ENCODE peak calls at places on chromosome 17, in five cellular contexts. G is CD4-positive, CD25-positive, alpha-beta regulatory T cell; I is esophagus muscularis mucosa; H is cardiac muscle cell; S is left ventricle myocardium inferior. T is an unnamed sample.
A peak's percentile ranks its signal among the peaks of the same experiment; 100 is the strongest.

GRCh38 chr17:19781488-19782458 is 33.7 kb upstream of the ALDH3A1 start:
- DNase-seq in G (no peak), S (no peak), H (no peak), I (no peak), T (no peak)

GRCh38 chr17:13337864-13338371 is 263.8 kb downstream of the HS3ST3A1 start:
- DNase-seq in S (no peak), I (no peak), H (peak; percentile 81), G (no peak), T (no peak)

GRCh38 chr17:32936157-32936893 is 8.4 kb downstream of the TMEM98 start:
- DNase-seq in G (no peak), S (no peak), I (no peak), H (no peak), T (no peak)

GRCh38 chr17:75552847-75553552 is 27.5 kb downstream of the LLGL2 start:
- DNase-seq in S (no peak), I (no peak), G (no peak), H (peak; percentile 50), T (no peak)

GRCh38 chr17:42686520-42687137 is 4.3 kb downstream of the CNTNAP1 start:
- DNase-seq in G (no peak), I (no peak), S (no peak), H (no peak), T (no peak)

GRCh38 chr17:60087882-60088669 is 9.4 kb upstream of the HEATR6 start:
- DNase-seq in G (no peak), H (peak; percentile 63), I (no peak), S (no peak), T (no peak)

GRCh38 chr17:44733753-44734152 is 25.0 kb upstream of the ADAM11 start:
- DNase-seq in H (peak; percentile 9), S (no peak), I (no peak), G (no peak), T (no peak)

GRCh38 chr17:29007456-29008455 is 1.9 kb upstream of the SEZ6 start:
- DNase-seq in H (peak; percentile 53), I (no peak), G (no peak), S (no peak), T (no peak)

GRCh38 chr17:79051306-79051705 is 23.3 kb upstream of the ENGASE start:
- DNase-seq in S (no peak), H (no peak), I (no peak), G (no peak), T (no peak)

GRCh38 chr17:80474231-80474932 is 2.0 kb downstream of the NPTX1 start:
- DNase-seq in G (no peak), S (no peak), I (no peak), H (peak; percentile 21), T (no peak)

GRCh38 chr17:64355536-64356303 is 34.9 kb downstream of the PECAM1 start:
- DNase-seq in H (peak; percentile 42), G (no peak), I (no peak), S (no peak), T (no peak)

GRCh38 chr17:60524463-60525346 is 1.3 kb downstream of the APPBP2 start:
- DNase-seq in G (no peak), I (peak; percentile 0), H (peak; percentile 43), S (no peak), T (no peak)

GRCh38 chr17:31496601-31497000 is 105.1 kb downstream of the RAB11FIP4 start:
- DNase-seq in S (no peak), G (no peak), I (no peak), H (no peak), T (no peak)

GRCh38 chr17:57092171-57092570 is 7.1 kb downstream of the AKAP1 start:
- DNase-seq in H (peak; percentile 58), I (no peak), G (no peak), S (no peak), T (no peak)

GRCh38 chr17:78214706-78215061 is 631 bp downstream of the BIRC5 start:
- DNase-seq in H (no peak), S (no peak), G (no peak), I (no peak), T (no peak)

GRCh38 chr17:42363767-42364585 is 24.3 kb downstream of the STAT3 start:
- DNase-seq in G (no peak), S (no peak), H (peak; percentile 74), I (no peak), T (no peak)

GRCh38 chr17:43200127-43200526 is 11.5 kb upstream of the TMEM106A start:
- DNase-seq in I (no peak), G (no peak), S (no peak), H (peak; percentile 21), T (no peak)

GRCh38 chr17:45228985-45229517 is 7.4 kb downstream of the FMNL1 start:
- DNase-seq in G (peak; percentile 77), I (peak; percentile 95), S (peak; percentile 89), H (peak; percentile 97), T (peak; percentile 83)

GRCh38 chr17:71760062-71760720 is 360.6 kb upstream of the SOX9 start:
- DNase-seq in H (no peak), I (no peak), G (no peak), S (no peak), T (no peak)

GRCh38 chr17:2972749-2973148 is 90.7 kb downstream of the OR1D5 start:
- DNase-seq in S (no peak), G (no peak), I (no peak), H (no peak), T (no peak)

GRCh38 chr17:21545051-21545450 is 147.3 kb upstream of the KCNJ18 start:
- DNase-seq in I (no peak), G (no peak), S (no peak), H (no peak), T (no peak)

GRCh38 chr17:35890774-35891155 is 10.6 kb upstream of the CCL5 start:
- DNase-seq in S (no peak), I (no peak), H (no peak), G (no peak), T (peak; percentile 82)

GRCh38 chr17:80845863-80846671 is 145.6 kb upstream of the CHMP6 start:
- DNase-seq in G (no peak), S (no peak), I (no peak), H (no peak), T (no peak)

GRCh38 chr17:34980353-34980680 is at the start of gene LIG3:
- DNase-seq in S (peak; percentile 94), H (peak; percentile 96), I (peak; percentile 98), G (peak; percentile 90), T (peak; percentile 91)

DNA sequence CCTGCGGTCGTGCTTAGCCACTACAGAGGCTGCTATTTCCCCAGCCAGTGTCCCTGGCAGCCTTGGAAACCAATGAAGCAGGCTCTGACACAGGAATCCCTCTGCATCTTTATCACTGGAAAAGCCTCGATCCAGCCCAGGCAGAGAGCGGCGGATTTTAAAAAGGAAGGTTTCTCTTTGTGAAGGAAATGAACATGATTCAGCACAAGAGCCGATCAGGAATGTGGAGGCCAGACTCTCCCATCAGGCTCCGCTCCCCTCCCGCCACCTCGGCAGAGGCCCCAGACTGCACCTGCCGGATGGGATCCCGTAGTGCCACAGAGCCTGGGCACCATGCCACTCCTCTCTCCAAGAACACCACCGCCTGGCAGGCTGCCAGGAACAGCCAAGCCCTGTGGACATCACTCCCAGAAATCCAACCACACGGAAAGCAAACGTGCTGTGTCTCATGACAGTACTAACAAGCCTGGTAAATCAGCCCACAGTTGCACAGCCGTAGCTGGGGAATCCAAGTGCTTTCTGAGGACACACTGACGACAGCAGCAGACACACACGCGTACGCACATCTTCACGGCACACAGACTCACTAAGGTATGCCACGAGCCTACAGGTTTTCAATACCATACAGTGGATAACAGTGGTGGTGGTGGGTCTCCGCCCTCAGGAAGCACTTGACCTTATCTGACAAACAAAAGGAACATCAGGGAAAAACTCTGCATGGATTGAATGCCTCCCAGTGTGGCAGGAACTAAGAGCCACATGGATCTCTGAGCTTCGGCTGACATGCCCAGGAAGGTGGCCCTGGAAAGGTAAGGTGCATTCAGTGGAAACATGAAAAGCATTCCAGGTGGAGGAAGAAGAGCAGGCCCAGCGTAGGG is 5.4 kb downstream of the LRRC75A start:
- DNase-seq in G (no peak), I (no peak), H (peak; percentile 76), S (peak; percentile 77), T (no peak)
- H3K4me3 ChIP-seq in G (no peak overlapping the region), I (peak overlapping the region; percentile 22), H (no peak overlapping the region), S (peak overlapping the region; percentile 44), T (no peak overlapping the region)

GRCh38 chr17:39794249-39794970 is 56.7 kb downstream of the GRB7 start:
- DNase-seq in G (no peak), S (no peak), I (no peak), H (no peak), T (peak; percentile 38)
- H3K4me1 ChIP-seq in G (peaks cover 64% of the 10 kb centered on the region), S (no peaks in the 10 kb centered on the region), I (no peaks in the 10 kb centered on the region), H (peaks cover 6% of the 10 kb centered on the region), T (peaks cover 72% of the 10 kb centered on the region)

DNA sequence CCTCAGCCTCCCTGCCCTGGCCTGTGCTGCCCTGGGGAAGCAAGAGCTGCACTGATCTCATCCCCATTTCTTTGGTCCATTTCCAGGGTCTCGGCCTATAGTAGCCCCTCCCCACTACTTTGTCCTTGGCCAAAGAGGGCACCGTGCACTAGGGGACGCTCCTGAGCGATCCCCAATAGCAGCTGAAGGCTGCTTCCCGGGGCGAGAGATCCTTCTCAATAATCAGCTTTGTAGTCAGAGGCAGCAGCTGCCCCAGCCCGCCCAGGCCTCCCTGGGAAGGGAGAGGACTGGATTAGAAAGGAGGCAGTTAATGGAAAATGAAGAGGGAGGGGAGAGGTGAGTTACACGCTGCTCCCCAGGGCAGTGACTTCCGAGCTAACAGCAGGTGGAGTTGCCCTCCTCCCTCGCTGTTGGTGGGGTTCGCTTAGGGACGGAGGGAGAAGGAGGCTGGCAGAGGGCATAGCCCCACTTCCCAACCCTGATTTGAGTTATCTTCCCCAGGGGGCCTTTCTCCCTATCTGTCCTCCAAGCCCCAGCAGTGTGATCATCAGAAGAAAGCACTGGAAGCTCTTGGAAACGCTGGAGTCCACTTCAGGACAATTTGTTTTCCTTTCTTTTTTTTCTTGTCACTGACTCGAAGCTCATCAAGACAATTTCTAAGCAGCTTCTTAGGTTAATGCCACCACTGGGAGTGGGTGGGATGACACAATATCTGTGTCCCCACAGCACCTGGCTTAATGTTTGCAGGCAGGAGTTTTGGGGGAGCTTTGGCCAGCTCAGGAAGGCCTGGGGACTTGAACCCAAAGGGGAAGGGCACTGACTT is 2.6 kb downstream of the MXRA7 start:
- DNase-seq in G (no peak), H (peak; percentile 35), S (peak; percentile 53), I (no peak), T (no peak)
- H3K4me3 ChIP-seq in G (no peak overlapping the region), H (peak overlapping the region; percentile 0), S (peak overlapping the region; percentile 83), I (peak overlapping the region; percentile 83), T (no peak overlapping the region)

GRCh38 chr17:49973271-49973615 is 4.3 kb downstream of the DLX4 start:
- DNase-seq in I (no peak), S (no peak), G (no peak), H (no peak), T (no peak)
- H3K4me1 ChIP-seq in I (peaks cover 30% of the 10 kb centered on the region), S (peaks cover 29% of the 10 kb centered on the region), G (peaks cover 30% of the 10 kb centered on the region), H (peaks cover 4% of the 10 kb centered on the region), T (peaks cover 39% of the 10 kb centered on the region)

DNA sequence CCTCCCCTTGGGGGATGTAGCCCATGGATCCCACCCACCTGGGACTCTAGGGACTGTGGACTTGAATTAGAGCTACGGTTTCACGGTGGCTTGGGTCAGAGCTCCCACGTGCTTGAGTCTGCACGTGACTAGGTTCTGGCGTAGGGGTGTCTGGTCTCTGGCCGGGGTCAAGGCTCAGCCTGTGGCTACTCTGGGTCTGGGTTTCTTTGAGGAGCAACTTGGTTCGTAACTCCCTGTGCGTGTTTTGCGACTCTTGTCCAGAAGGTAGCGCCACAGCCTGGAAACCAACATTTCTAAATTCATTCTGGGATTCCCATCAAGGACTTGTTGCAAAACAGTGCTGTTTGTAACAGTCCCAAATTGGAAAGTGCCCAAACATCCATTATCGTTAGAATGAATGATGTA is 462 bp upstream of the GGT6 start:
- DNase-seq in I (no peak), H (peak; percentile 71), S (no peak), G (no peak), T (no peak)
- H3K4me3 ChIP-seq in I (no peak overlapping the region), H (no peak overlapping the region), S (no peak overlapping the region), G (no peak overlapping the region), T (no peak overlapping the region)